ENCODE peak calls at places on chromosome 16, in nine cellular contexts. G is stimulated activated CD4-positive, alpha-beta T cell treated with anti-CD3 and anti-CD28 coated beads, Interleukin-4, amount 100 ng/mL, for 4 hours; F is HCT116; W is HFFc6; P is left colon; Q is hepatic stellate cell; V is neural progenitor cell; Y is ACHN; X is fibroblast of the aortic adventitia. L is an unnamed sample.

GRCh38 chr16:58409316-58409973 is 17.2 kb downstream of the GINS3 start:
- DNase-seq in G (no peak), F (no peak), W (peak; percentile 28), P (no peak), Q (no peak), V (no peak), Y (no peak), X (peak; percentile 94), L (peak; percentile 26)

GRCh38 chr16:79271583-79271982 is 329.0 kb downstream of the MAF start:
- DNase-seq in G (no peak), F (no peak), W (no peak), P (no peak), Q (no peak), V (no peak), Y (no peak), X (no peak), L (no peak)

GRCh38 chr16:30567991-30568638 is 3.4 kb downstream of the ZNF688 start:
- DNase-seq in G (peak; percentile 51), F (no peak), W (peak; percentile 70), P (no peak), Q (peak; percentile 32), V (no peak), Y (no peak), X (peak; percentile 76), L (peak; percentile 79)

GRCh38 chr16:79194291-79194690 is 406.2 kb downstream of the MAF start:
- DNase-seq in G (no peak), F (no peak), W (no peak), P (no peak), Q (no peak), V (no peak), Y (no peak), X (no peak), L (no peak)

GRCh38 chr16:1167276-1168107 is 14.6 kb downstream of the CACNA1H start:
- DNase-seq in G (no peak), F (no peak), W (no peak), P (no peak), Q (no peak), V (peak; percentile 95), Y (no peak), X (no peak), L (no peak)

GRCh38 chr16:6682142-6682811 is 650.4 kb upstream of the RBFOX1 start:
- DNase-seq in G (no peak), F (no peak), W (no peak), P (peak; percentile 43), Q (no peak), V (peak; percentile 82), Y (peak; percentile 51), X (no peak), L (peak; percentile 2)

GRCh38 chr16:65548470-65548869 is 426.6 kb upstream of the CDH11 start:
- DNase-seq in G (no peak), F (no peak), W (peak; percentile 19), P (no peak), Q (no peak), V (peak; percentile 38), Y (no peak), X (no peak), L (peak; percentile 10)

GRCh38 chr16:56269824-56270684 is 78.8 kb downstream of the GNAO1 start:
- DNase-seq in G (no peak), F (no peak), W (peak; percentile 80), P (no peak), Q (peak; percentile 88), V (peak; percentile 20), Y (no peak), X (peak; percentile 22), L (peak; percentile 72)

GRCh38 chr16:28040039-28040438 is 23.5 kb downstream of the GSG1L start:
- DNase-seq in G (no peak), F (no peak), W (no peak), P (no peak), Q (no peak), V (peak; percentile 22), Y (no peak), X (no peak), L (no peak)

GRCh38 chr16:86625821-86626220 is 47.5 kb downstream of the FOXL1 start:
- DNase-seq in G (no peak), F (no peak), W (no peak), P (no peak), Q (no peak), V (no peak), Y (no peak), X (no peak), L (no peak)

GRCh38 chr16:11768850-11769249 is 26.2 kb upstream of the TXNDC11 start:
- DNase-seq in G (no peak), F (no peak), W (no peak), P (no peak), Q (no peak), V (no peak), Y (no peak), X (no peak), L (no peak)

GRCh38 chr16:17831330-17831729 is 360.6 kb upstream of the XYLT1 start:
- DNase-seq in G (no peak), F (no peak), W (no peak), P (no peak), Q (no peak), V (peak; percentile 26), Y (no peak), X (no peak), L (no peak)

GRCh38 chr16:86970726-86971125 is 346.5 kb downstream of the C16orf95 start:
- DNase-seq in G (no peak), F (no peak), W (no peak), P (no peak), Q (no peak), V (no peak), Y (no peak), X (no peak), L (no peak)

GRCh38 chr16:2852003-2852730 is 5.8 kb downstream of the PRSS22 start:
- DNase-seq in G (no peak), F (no peak), W (no peak), P (no peak), Q (no peak), V (no peak), Y (no peak), X (no peak), L (no peak)

GRCh38 chr16:27106305-27106704 is 39.6 kb downstream of the C16orf82 start:
- DNase-seq in G (no peak), F (no peak), W (no peak), P (no peak), Q (no peak), V (no peak), Y (no peak), X (no peak), L (no peak)

GRCh38 chr16:74749291-74750055 is 25.1 kb downstream of the FA2H start:
- DNase-seq in G (no peak), F (no peak), W (no peak), P (no peak), Q (no peak), V (peak; percentile 57), Y (peak; percentile 39), X (no peak), L (no peak)